ENCODE peak calls at places on chromosome 14, in nine cellular contexts. F is effector memory CD4-positive, alpha-beta T cell; Q is AG10803; H is GM06990; P is MM.1S; O is tibial artery; A is CD8-positive, alpha-beta memory T cell; D is tibial nerve; S is dorsolateral prefrontal cortex. Y is an unnamed sample.

GRCh38 chr14:56759094-56759493 is 51.2 kb downstream of the OTX2 start:
- DNase-seq in F (no peak), Q (no peak), H (no peak), P (no peak), O (no peak), A (no peak), D (no peak), S (no peak), Y (no peak)

GRCh38 chr14:24259282-24260025 is 3.5 kb downstream of the TGM1 start:
- DNase-seq in F (no peak), Q (peak; percentile 75), H (no peak), P (no peak), O (no peak), A (no peak), D (no peak), S (no peak), Y (no peak)

GRCh38 chr14:80629606-80630005 is 311.9 kb downstream of the CEP128 start:
- DNase-seq in F (no peak), Q (peak; percentile 46), H (no peak), P (no peak), O (no peak), A (no peak), D (no peak), S (no peak), Y (no peak)

GRCh38 chr14:22979748-22980392 is 2.5 kb downstream of the AJUBA start:
- DNase-seq in F (no peak), Q (no peak), H (no peak), P (no peak), O (no peak), A (no peak), D (no peak), S (no peak), Y (no peak)

GRCh38 chr14:54329082-54329695 is 67.6 kb upstream of the CDKN3 start:
- DNase-seq in F (no peak), Q (peak; percentile 66), H (no peak), P (peak; percentile 35), O (peak; percentile 57), A (no peak), D (peak; percentile 17), S (peak; percentile 38), Y (no peak)

GRCh38 chr14:92458959-92459478 is 54.6 kb upstream of the RIN3 start:
- DNase-seq in F (no peak), Q (no peak), H (no peak), P (no peak), O (no peak), A (no peak), D (no peak), S (no peak), Y (no peak)

GRCh38 chr14:41925409-41925808 is 318.7 kb downstream of the LRFN5 start:
- DNase-seq in F (no peak), Q (peak; percentile 2), H (no peak), P (no peak), O (no peak), A (no peak), D (no peak), S (no peak), Y (no peak)

GRCh38 chr14:89740241-89740640 is 214.3 kb downstream of the EFCAB11 start:
- DNase-seq in F (no peak), Q (no peak), H (no peak), P (no peak), O (no peak), A (no peak), D (no peak), S (no peak), Y (no peak)

GRCh38 chr14:23415821-23416480 is 7.9 kb upstream of the MYH6 start:
- DNase-seq in F (no peak), Q (no peak), H (no peak), P (no peak), O (no peak), A (no peak), D (no peak), S (no peak), Y (no peak)

GRCh38 chr14:52399886-52400599 is 85.9 kb downstream of the PTGER2 start:
- DNase-seq in F (no peak), Q (peak; percentile 68), H (no peak), P (no peak), O (no peak), A (no peak), D (no peak), S (no peak), Y (peak; percentile 49)

GRCh38 chr14:35385042-35385839 is 19.3 kb downstream of the NFKBIA start:
- DNase-seq in F (no peak), Q (peak; percentile 89), H (no peak), P (no peak), O (peak; percentile 86), A (no peak), D (peak; percentile 74), S (peak; percentile 82), Y (peak; percentile 86)

GRCh38 chr14:67704484-67705089 is 2.9 kb downstream of the RDH12 start:
- DNase-seq in F (peak; percentile 8), Q (peak; percentile 50), H (peak; percentile 39), P (peak; percentile 47), O (no peak), A (no peak), D (no peak), S (no peak), Y (no peak)

GRCh38 chr14:94974893-94975292 is 182.4 kb downstream of the DICER1 start:
- DNase-seq in F (no peak), Q (no peak), H (no peak), P (no peak), O (no peak), A (no peak), D (no peak), S (no peak), Y (no peak)

GRCh38 chr14:88422919-88423318 is 37.5 kb downstream of the SPATA7 start:
- DNase-seq in F (no peak), Q (peak; percentile 68), H (no peak), P (no peak), O (no peak), A (no peak), D (no peak), S (no peak), Y (peak; percentile 28)

GRCh38 chr14:22303589-22304195 is 285.3 kb downstream of the DAD1 start:
- DNase-seq in F (no peak), Q (peak; percentile 5), H (no peak), P (no peak), O (no peak), A (no peak), D (no peak), S (no peak), Y (no peak)

GRCh38 chr14:103127356-103127755 is 4.1 kb downstream of the TNFAIP2 start:
- DNase-seq in F (no peak), Q (no peak), H (no peak), P (no peak), O (no peak), A (no peak), D (no peak), S (no peak), Y (no peak)

GRCh38 chr14:103124501-103125001 is 1.3 kb downstream of the TNFAIP2 start:
- DNase-seq in F (no peak), Q (no peak), H (no peak), P (no peak), O (no peak), A (no peak), D (no peak), S (no peak), Y (no peak)

GRCh38 chr14:103125098-103126070 is 2.1 kb downstream of the TNFAIP2 start:
- DNase-seq in F (no peak), Q (no peak), H (no peak), P (no peak), O (no peak), A (no peak), D (no peak), S (no peak), Y (no peak)

GRCh38 chr14:103126873-103127304 is 3.6 kb downstream of the TNFAIP2 start:
- DNase-seq in F (no peak), Q (no peak), H (no peak), P (no peak), O (no peak), A (no peak), D (no peak), S (no peak), Y (no peak)

GRCh38 chr14:103126088-103126872 is 3.0 kb downstream of the TNFAIP2 start:
- DNase-seq in F (no peak), Q (no peak), H (no peak), P (no peak), O (no peak), A (no peak), D (no peak), S (no peak), Y (no peak)
- H3K4me3 ChIP-seq in F (no peak overlapping the region), Q (peak overlapping the region; percentile 20), H (no peak overlapping the region), P (no peak overlapping the region), O (peak overlapping the region; percentile 47), A (no peak overlapping the region), D (no peak overlapping the region), S (peak overlapping the region; percentile 41), Y (peak overlapping the region; percentile 6)

DNA sequence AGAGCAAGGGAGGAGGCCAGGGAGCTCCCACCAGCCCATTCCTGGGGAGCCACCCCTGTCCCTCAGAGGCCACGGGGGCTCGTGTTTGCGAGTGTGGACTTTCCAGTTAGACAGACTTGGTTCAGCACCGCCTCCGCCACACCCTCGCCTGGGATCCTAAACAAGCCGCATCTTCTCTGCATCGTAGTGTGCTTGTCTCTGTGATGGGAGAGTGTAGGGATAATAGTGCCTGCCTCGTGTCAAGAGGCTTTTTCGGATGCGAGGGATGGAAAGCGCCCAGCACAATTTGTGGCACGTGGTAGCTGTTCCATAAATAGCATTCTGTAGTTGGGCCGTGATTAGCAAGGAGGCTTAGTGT is 1.3 kb upstream of the PPP1R13B start:
- DNase-seq in F (no peak), Q (no peak), H (no peak), P (no peak), O (peak; percentile 24), A (no peak), D (no peak), S (no peak), Y (no peak)
- H3K4me3 ChIP-seq in F (no peak overlapping the region), Q (no peak overlapping the region), H (no peak overlapping the region), P (no peak overlapping the region), O (peak overlapping the region; percentile 88), A (no peak overlapping the region), D (no peak overlapping the region), S (peak overlapping the region; percentile 71), Y (no peak overlapping the region)

GRCh38 chr14:45212231-45212630 is 40.8 kb downstream of the MIS18BP1 start:
- DNase-seq in F (no peak), Q (no peak), H (no peak), P (no peak), O (no peak), A (no peak), D (no peak), S (no peak), Y (no peak)
- H3K4me3 ChIP-seq in F (no peak overlapping the region), Q (no peak overlapping the region), H (no peak overlapping the region), P (no peak overlapping the region), O (no peak overlapping the region), A (no peak overlapping the region), D (no peak overlapping the region), S (no peak overlapping the region), Y (no peak overlapping the region)

DNA sequence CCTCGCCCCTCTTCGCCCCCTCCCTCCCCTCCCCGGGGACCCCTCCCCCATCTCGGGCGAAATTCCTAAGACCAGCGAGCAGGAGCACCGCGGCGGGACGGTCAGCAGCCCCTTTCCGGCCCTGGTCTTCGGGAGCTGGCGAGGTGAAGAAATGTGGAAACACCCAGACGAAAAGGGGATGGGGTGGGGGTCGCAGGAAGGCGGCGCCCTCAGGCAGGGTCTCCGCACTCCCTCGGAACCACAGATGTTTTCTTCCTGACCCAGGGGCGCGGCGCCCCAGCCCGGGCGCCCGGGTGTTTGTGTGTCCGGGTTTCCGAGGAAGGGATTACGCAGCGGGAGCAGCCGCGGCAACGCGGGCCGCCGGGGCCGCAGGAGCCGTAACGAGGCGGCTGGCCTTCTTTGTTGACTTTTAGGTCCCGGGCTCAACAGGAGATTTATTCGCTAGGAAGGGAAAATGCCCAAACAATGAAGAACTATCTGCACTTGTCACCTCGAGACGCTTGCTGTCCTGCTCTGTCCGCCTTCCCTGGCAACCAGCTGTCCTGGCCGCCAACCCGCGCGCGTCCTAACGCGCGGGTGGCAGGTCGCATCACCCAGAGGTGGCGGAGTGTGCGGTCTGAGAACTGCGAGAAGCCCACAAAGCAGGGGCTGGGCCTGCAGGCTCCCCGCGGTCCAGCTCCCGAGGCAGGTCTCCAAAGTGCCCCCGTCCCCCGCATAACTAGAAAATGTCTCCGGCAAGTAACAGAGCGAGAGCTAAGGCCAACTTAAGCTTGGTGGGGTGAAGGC is 7.0 kb downstream of the FOXA1 start:
- DNase-seq in F (no peak), Q (no peak), H (no peak), P (no peak), O (no peak), A (no peak), D (no peak), S (no peak), Y (no peak)
- H3K4me3 ChIP-seq in F (no peak overlapping the region), Q (no peak overlapping the region), H (no peak overlapping the region), P (no peak overlapping the region), O (no peak overlapping the region), A (no peak overlapping the region), D (no peak overlapping the region), S (no peak overlapping the region), Y (no peak overlapping the region)